ENCODE peak calls at places on chromosomes 13 and 19, in five cellular contexts. P is cardiac fibroblast, I is HL-60, D is A549, V is IMR-90. E is an unnamed sample.
A peak's percentile ranks its signal among the peaks of the same experiment; 100 is the strongest.

GRCh38 chr19:5621945-5622464 is 571 bp downstream of the SAFB2 start:
- DNase-seq in D (no peak), P (peak; percentile 7), I (no peak), V (no peak), E (no peak)

GRCh38 chr19:33257828-33258227 is 32.2 kb upstream of the SLC7A10 start:
- DNase-seq in D (no peak), P (no peak), I (no peak), V (no peak), E (no peak)

GRCh38 chr19:11208526-11209471 is 11.5 kb upstream of the KANK2 start:
- DNase-seq in P (peak; percentile 35), V (no peak), I (no peak), D (no peak), E (no peak)

GRCh38 chr19:32367948-32368536 is 22.6 kb downstream of the ZNF507 start:
- DNase-seq in V (no peak), I (no peak), P (no peak), D (no peak), E (no peak)

GRCh38 chr13:49329831-49330545 is 82.3 kb downstream of the CDADC1 start:
- DNase-seq in D (no peak), I (no peak), P (no peak), V (no peak), E (no peak)

GRCh38 chr13:98981596-98982195 is 3.8 kb upstream of the DOCK9 start:
- DNase-seq in V (no peak), P (no peak), D (no peak), I (no peak), E (no peak)

GRCh38 chr13:46089213-46089612 is 15.6 kb downstream of the CPB2 start:
- DNase-seq in I (no peak), V (no peak), D (no peak), P (no peak), E (no peak)

GRCh38 chr19:38656171-38656981 is 8.9 kb downstream of the ACTN4 start:
- DNase-seq in V (peak; percentile 63), I (peak; percentile 76), P (peak; percentile 92), D (no peak), E (peak; percentile 54)

GRCh38 chr13:38542601-38543000 is 144.3 kb upstream of the FREM2 start:
- DNase-seq in V (no peak), I (no peak), D (no peak), P (no peak), E (peak; percentile 4)

GRCh38 chr13:31898383-31899071 is 133.0 kb upstream of the FRY start:
- DNase-seq in V (no peak), D (no peak), P (no peak), I (no peak), E (no peak)

GRCh38 chr19:34967551-34967950 is 3.5 kb upstream of the ZNF792 start:
- DNase-seq in V (no peak), I (no peak), P (no peak), D (no peak), E (no peak)

GRCh38 chr19:54674021-54674617 is 11.3 kb downstream of the LILRB4 start:
- DNase-seq in V (no peak), P (peak; percentile 59), I (peak; percentile 39), D (peak; percentile 49), E (no peak)

GRCh38 chr19:588093-588742 is 1.5 kb upstream of the HCN2 start:
- DNase-seq in P (peak; percentile 70), D (no peak), I (peak; percentile 83), V (peak; percentile 72), E (no peak)

GRCh38 chr13:33262069-33262487 is 23.5 kb downstream of the STARD13 start:
- DNase-seq in I (no peak), D (peak; percentile 21), V (peak; percentile 70), P (peak; percentile 68), E (peak; percentile 76)

GRCh38 chr19:18002347-18002850 is 5.6 kb upstream of the ARRDC2 start:
- DNase-seq in V (no peak), I (peak; percentile 93), D (no peak), P (no peak), E (no peak)

GRCh38 chr13:112903071-112903577 is 65.9 kb upstream of the MCF2L start:
- DNase-seq in D (no peak), P (no peak), I (no peak), V (no peak), E (no peak)

GRCh38 chr19:15213715-15214381 is 13.1 kb upstream of the NOTCH3 start:
- DNase-seq in D (no peak), V (no peak), P (peak; percentile 79), I (no peak), E (no peak)

GRCh38 chr13:33547035-33547434 is 261.5 kb upstream of the STARD13 start:
- DNase-seq in P (no peak), I (no peak), D (no peak), V (no peak), E (no peak)

GRCh38 chr19:52492991-52493470 is 34.4 kb upstream of the ZNF808 start:
- DNase-seq in V (no peak), I (no peak), P (no peak), D (no peak), E (no peak)

GRCh38 chr13:97386832-97387486 is 47.0 kb upstream of the RAP2A start:
- DNase-seq in P (no peak), D (no peak), I (peak; percentile 75), V (no peak), E (no peak)

GRCh38 chr19:7230826-7231225 is 63.4 kb downstream of the INSR start:
- DNase-seq in I (no peak), V (no peak), P (no peak), D (no peak), E (no peak)

GRCh38 chr13:44181938-44182337 is 191.7 kb upstream of the SERP2 start:
- DNase-seq in V (no peak), D (no peak), I (no peak), P (peak; percentile 8), E (peak; percentile 33)

GRCh38 chr19:37986048-37986750 is 79.2 kb downstream of the SIPA1L3 start:
- DNase-seq in D (no peak), I (peak; percentile 45), P (no peak), V (no peak), E (no peak)

GRCh38 chr19:17871878-17872250 is at the start of gene SLC5A5:
- DNase-seq in D (no peak), I (no peak), V (no peak), P (no peak), E (no peak)

GRCh38 chr19:34356875-34357274 is 8.1 kb upstream of the GPI start:
- DNase-seq in I (no peak), D (no peak), P (no peak), V (no peak), E (no peak)

GRCh38 chr19:5961969-5962945 is 15.7 kb downstream of the RANBP3 start:
- DNase-seq in V (peak; percentile 66), I (peak; percentile 65), P (peak; percentile 69), D (no peak), E (no peak)

GRCh38 chr13:113540523-113540922 is 44.0 kb upstream of the TFDP1 start:
- DNase-seq in P (no peak), I (no peak), V (no peak), D (no peak), E (no peak)

GRCh38 chr19:40622773-40623075 is 21.6 kb downstream of the LTBP4 start:
- DNase-seq in I (no peak), D (no peak), P (no peak), V (no peak), E (no peak)